ENCODE peak calls at places on chromosome 6, in six cellular contexts. One of them, this sample, is unnamed.

GRCh38 chr6:115545410-115545986 is 515.2 kb downstream of the FRK start:
- DNase-seq in AG04450: no peak
- DNase-seq in pancreas: no peak
- DNase-seq in astrocyte of the spinal cord: no peak
- DNase-seq in NAMALWA: no peak
- DNase-seq in GM03348: no peak
- DNase-seq in this sample: no peak

GRCh38 chr6:45132059-45132458 is 196.1 kb upstream of the RUNX2 start:
- DNase-seq in AG04450: no peak
- DNase-seq in pancreas: no peak
- DNase-seq in astrocyte of the spinal cord: peak
- DNase-seq in NAMALWA: no peak
- DNase-seq in GM03348: no peak
- DNase-seq in this sample: no peak

GRCh38 chr6:43983632-43984031 is 143.6 kb downstream of the MRPL14 start:
- DNase-seq in AG04450: no peak
- DNase-seq in pancreas: peak
- DNase-seq in astrocyte of the spinal cord: no peak
- DNase-seq in NAMALWA: no peak
- DNase-seq in GM03348: no peak
- DNase-seq in this sample: no peak

GRCh38 chr6:111950661-111951426 is 77.6 kb upstream of the FYN start:
- DNase-seq in AG04450: no peak
- DNase-seq in pancreas: no peak
- DNase-seq in astrocyte of the spinal cord: peak
- DNase-seq in NAMALWA: no peak
- DNase-seq in GM03348: no peak
- DNase-seq in this sample: no peak

GRCh38 chr6:15176816-15177215 is 69.1 kb upstream of the JARID2 start:
- DNase-seq in AG04450: no peak
- DNase-seq in pancreas: no peak
- DNase-seq in astrocyte of the spinal cord: no peak
- DNase-seq in NAMALWA: no peak
- DNase-seq in GM03348: no peak
- DNase-seq in this sample: no peak

GRCh38 chr6:29728173-29728879 is 5.1 kb downstream of the HLA-F start:
- DNase-seq in AG04450: no peak
- DNase-seq in pancreas: no peak
- DNase-seq in astrocyte of the spinal cord: no peak
- DNase-seq in NAMALWA: no peak
- DNase-seq in GM03348: no peak
- DNase-seq in this sample: no peak

GRCh38 chr6:168909288-168909687 is 344.4 kb downstream of the THBS2 start:
- DNase-seq in AG04450: no peak
- DNase-seq in pancreas: no peak
- DNase-seq in astrocyte of the spinal cord: no peak
- DNase-seq in NAMALWA: no peak
- DNase-seq in GM03348: no peak
- DNase-seq in this sample: no peak

GRCh38 chr6:142279350-142280180 is 22.2 kb upstream of the ADGRG6 start:
- DNase-seq in AG04450: no peak
- DNase-seq in pancreas: no peak
- DNase-seq in astrocyte of the spinal cord: no peak
- DNase-seq in NAMALWA: no peak
- DNase-seq in GM03348: peak
- DNase-seq in this sample: no peak

GRCh38 chr6:143734641-143735063 is 56.9 kb downstream of the PHACTR2 start:
- DNase-seq in AG04450: no peak
- DNase-seq in pancreas: no peak
- DNase-seq in astrocyte of the spinal cord: no peak
- DNase-seq in NAMALWA: no peak
- DNase-seq in GM03348: no peak
- DNase-seq in this sample: no peak

GRCh38 chr6:26272171-26272631 is 92.8 kb upstream of the BTN3A2 start:
- DNase-seq in AG04450: no peak
- DNase-seq in pancreas: peak
- DNase-seq in astrocyte of the spinal cord: peak
- DNase-seq in NAMALWA: no peak
- DNase-seq in GM03348: peak
- DNase-seq in this sample: no peak

GRCh38 chr6:108946695-108947094 is 98.5 kb downstream of the ARMC2 start:
- DNase-seq in AG04450: no peak
- DNase-seq in pancreas: no peak
- DNase-seq in astrocyte of the spinal cord: peak
- DNase-seq in NAMALWA: no peak
- DNase-seq in GM03348: no peak
- DNase-seq in this sample: no peak

GRCh38 chr6:113586966-113587699 is 270.0 kb upstream of the MARCKS start:
- DNase-seq in AG04450: no peak
- DNase-seq in pancreas: no peak
- DNase-seq in astrocyte of the spinal cord: no peak
- DNase-seq in NAMALWA: no peak
- DNase-seq in GM03348: no peak
- DNase-seq in this sample: no peak

GRCh38 chr6:155980014-155980413 is 524.4 kb upstream of the NOX3 start:
- DNase-seq in AG04450: no peak
- DNase-seq in pancreas: no peak
- DNase-seq in astrocyte of the spinal cord: no peak
- DNase-seq in NAMALWA: no peak
- DNase-seq in GM03348: no peak
- DNase-seq in this sample: no peak

GRCh38 chr6:30357678-30358339 is 12.9 kb downstream of the RPP21 start:
- DNase-seq in AG04450: peak
- DNase-seq in pancreas: no peak
- DNase-seq in astrocyte of the spinal cord: peak
- DNase-seq in NAMALWA: peak
- DNase-seq in GM03348: peak
- DNase-seq in this sample: peak

GRCh38 chr6:16334671-16335070 is 96.3 kb downstream of the GMPR start:
- DNase-seq in AG04450: peak
- DNase-seq in pancreas: peak
- DNase-seq in astrocyte of the spinal cord: peak
- DNase-seq in NAMALWA: no peak
- DNase-seq in GM03348: peak
- DNase-seq in this sample: no peak

GRCh38 chr6:34531580-34532201 is 24.4 kb downstream of the SPDEF start:
- DNase-seq in AG04450: peak
- DNase-seq in pancreas: no peak
- DNase-seq in astrocyte of the spinal cord: peak
- DNase-seq in NAMALWA: peak
- DNase-seq in GM03348: no peak
- DNase-seq in this sample: no peak